ENCODE peak calls at places on chromosomes 11 and 22, in eight cellular contexts. Z is thyroid gland, F is cardiac fibroblast, T is foreskin fibroblast, E is GM13977, J is PC-3, V is colonic mucosa, N is tibial artery. Q is an unnamed sample.

GRCh38 chr22:37063436-37064420 is 12.2 kb downstream of the KCTD17 start:
- DNase-seq in J (peak), Z (no peak), F (no peak), T (no peak), N (no peak), V (peak), E (no peak), Q (no peak)

GRCh38 chr11:46326813-46327416 is 20.3 kb upstream of the DGKZ start:
- DNase-seq in F (no peak), J (no peak), V (no peak), E (no peak), T (no peak), Z (no peak), N (no peak), Q (no peak)

GRCh38 chr22:28333106-28333505 is 346.5 kb downstream of the TTC28 start:
- DNase-seq in Z (no peak), N (no peak), T (no peak), J (no peak), V (no peak), F (no peak), E (no peak), Q (no peak)

GRCh38 chr11:123063396-123064267 is 1.7 kb upstream of the HSPA8 start:
- DNase-seq in F (peak), Z (peak), J (peak), V (peak), T (peak), E (no peak), N (peak), Q (peak)

GRCh38 chr11:93514712-93515111 is 28.5 kb downstream of the SMCO4 start:
- DNase-seq in J (no peak), F (no peak), T (no peak), V (no peak), N (no peak), Z (no peak), E (no peak), Q (no peak)

GRCh38 chr11:112584674-112585073 is 324.0 kb upstream of the PLET1 start:
- DNase-seq in J (peak), V (no peak), Z (no peak), N (no peak), T (no peak), E (no peak), F (no peak), Q (no peak)

GRCh38 chr11:129414144-129414876 is 38.7 kb downstream of the BARX2 start:
- DNase-seq in E (no peak), N (no peak), F (no peak), T (no peak), V (no peak), J (no peak), Z (no peak), Q (no peak)

GRCh38 chr11:96155627-96156378 is 187.2 kb downstream of the MAML2 start:
- DNase-seq in T (peak), F (peak), V (peak), Z (peak), N (peak), E (peak), J (peak), Q (peak)

GRCh38 chr11:74937696-74938475 is 11.0 kb downstream of the XRRA1 start:
- DNase-seq in V (no peak), F (peak), E (no peak), Z (no peak), T (peak), J (peak), N (no peak), Q (no peak)

GRCh38 chr11:68643576-68643975 is 40.8 kb upstream of the GAL start:
- DNase-seq in Z (no peak), V (no peak), J (peak), F (peak), T (peak), E (no peak), N (no peak), Q (no peak)
- TF ChIP-seq CTCF in Z (no peak), V (no peak), J (peak), F (no peak), T (peak), E (no peak), N (no peak), Q (no peak)

DNA sequence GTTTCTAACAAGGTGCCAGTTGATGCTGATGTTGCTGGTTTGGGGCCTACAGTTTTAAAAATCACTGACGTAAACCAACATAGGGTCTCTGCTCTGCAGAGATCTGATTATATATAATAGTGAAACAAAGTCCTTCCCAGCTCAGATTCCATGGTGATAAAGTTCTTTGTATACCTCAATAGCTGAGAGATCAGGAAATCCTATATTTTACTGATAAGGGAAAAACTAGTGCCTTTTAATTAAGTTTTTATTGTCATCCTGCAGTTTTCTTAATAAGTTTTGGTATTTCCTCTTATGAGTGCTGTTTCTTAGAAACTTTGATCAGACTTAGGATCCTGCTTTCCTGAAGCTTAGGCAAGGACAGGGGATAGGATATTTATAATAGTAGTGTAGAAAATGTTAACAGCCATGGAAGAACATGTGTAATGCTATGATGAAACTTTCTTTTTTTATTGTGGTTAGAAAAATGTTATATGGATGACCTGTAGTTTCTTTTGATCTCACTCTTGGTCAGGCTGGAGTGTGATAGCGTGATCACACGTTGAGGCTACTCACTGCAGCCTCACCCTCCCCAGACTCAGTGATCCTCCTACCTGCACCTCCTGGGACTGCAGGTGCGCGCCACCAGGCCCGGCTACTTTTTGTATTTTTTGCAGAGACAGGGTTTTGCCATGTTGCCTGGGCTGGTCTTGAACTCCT is 14.1 kb downstream of the CAPRIN1 start:
- DNase-seq in V (no peak), E (no peak), Z (no peak), T (peak), J (no peak), N (no peak), F (peak), Q (no peak)
- TF ChIP-seq CTCF in V (no peak), E (no peak), Z (no peak), T (no peak), J (no peak), N (no peak), F (no peak), Q (no peak)

GRCh38 chr22:50456466-50457234 is 18.2 kb downstream of the SBF1 start:
- DNase-seq in F (no peak), N (no peak), V (no peak), E (peak), T (no peak), J (no peak), Z (peak), Q (no peak)
- TF ChIP-seq CTCF in F (peak), N (no peak), V (no peak), E (peak), T (peak), J (peak), Z (no peak), Q (no peak)

DNA sequence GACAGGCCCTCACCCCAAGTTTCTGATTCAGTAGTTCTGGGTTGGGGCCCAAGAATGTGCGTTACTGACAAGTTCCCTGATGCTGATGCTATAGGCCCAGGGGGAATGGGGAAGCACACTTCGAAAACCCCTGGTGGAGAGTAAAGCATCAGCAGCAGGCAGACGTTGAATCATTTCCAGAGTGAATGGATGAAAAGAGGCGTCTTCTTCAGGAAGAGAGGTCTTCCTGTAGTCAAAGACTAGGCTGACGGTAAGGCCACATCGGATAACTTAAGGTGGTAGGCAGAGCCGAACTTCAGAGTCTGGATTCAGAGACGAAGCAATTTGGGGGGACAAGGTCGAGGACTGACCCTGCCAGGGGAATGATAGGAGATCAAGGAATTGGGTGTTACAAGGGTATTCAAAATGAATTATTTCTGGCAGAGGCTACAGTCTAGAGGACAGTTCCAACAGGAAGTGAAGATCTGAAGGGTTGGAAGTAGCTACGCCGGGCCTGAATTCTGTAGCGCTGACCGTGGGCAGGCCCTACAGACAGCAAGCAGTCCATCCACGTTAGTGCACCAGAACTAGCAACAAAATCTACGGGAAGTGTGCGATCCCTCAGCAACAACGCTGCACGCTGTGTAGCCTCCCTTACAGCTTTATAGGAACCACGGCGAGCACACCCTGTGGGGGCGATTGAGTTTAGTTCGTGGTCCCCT is 862 bp upstream of the CENATAC start:
- DNase-seq in E (peak), V (no peak), N (no peak), F (peak), Z (no peak), J (peak), T (peak), Q (no peak)
- TF ChIP-seq CTCF in E (peak), V (no peak), N (peak), F (peak), Z (no peak), J (peak), T (no peak), Q (no peak)